ENCODE peak calls at places on chromosomes 6 and 20, in eight cellular contexts. I is endothelial cell of umbilical vein, U is GM23248, S is stomach, K is sigmoid colon, F is astrocyte of the cerebellum, V is neural progenitor cell, G is GM23338. A is an unnamed sample.

GRCh38 chr6:90179190-90180169 is 117.2 kb downstream of the BACH2 start:
- DNase-seq in I (no peak), U (peak; percentile 46), S (no peak), K (no peak), F (no peak), V (peak; percentile 19), G (peak; percentile 68), A (peak; percentile 6)

GRCh38 chr20:62816879-62817873 is at the start of gene COL9A3:
- DNase-seq in I (no peak), U (peak; percentile 36), S (no peak), K (no peak), F (no peak), V (peak; percentile 86), G (peak; percentile 69), A (no peak)

GRCh38 chr20:46905364-46906125 is 10.9 kb downstream of the EYA2 start:
- DNase-seq in I (no peak), U (peak; percentile 34), S (no peak), K (no peak), F (no peak), V (no peak), G (no peak), A (peak; percentile 20)

GRCh38 chr20:33388268-33388667 is 13.1 kb downstream of the CDK5RAP1 start:
- DNase-seq in I (no peak), U (no peak), S (no peak), K (no peak), F (no peak), V (no peak), G (no peak), A (no peak)

GRCh38 chr6:84581494-84582259 is 182.7 kb downstream of the TBX18 start:
- DNase-seq in I (no peak), U (peak; percentile 78), S (no peak), K (no peak), F (peak; percentile 31), V (no peak), G (no peak), A (peak; percentile 67)

GRCh38 chr20:53003420-53003819 is 31.3 kb downstream of the TSHZ2 start:
- DNase-seq in I (no peak), U (peak; percentile 64), S (no peak), K (no peak), F (no peak), V (peak; percentile 32), G (no peak), A (no peak)

GRCh38 chr6:166381381-166381732 is 1.4 kb downstream of the MPC1 start:
- DNase-seq in I (no peak), U (no peak), S (no peak), K (no peak), F (no peak), V (no peak), G (no peak), A (no peak)

GRCh38 chr6:111417946-111418345 is 65.1 kb downstream of the REV3L start:
- DNase-seq in I (no peak), U (peak; percentile 42), S (no peak), K (no peak), F (no peak), V (no peak), G (no peak), A (peak; percentile 39)

GRCh38 chr6:1724616-1725015 is 114.9 kb downstream of the FOXC1 start:
- DNase-seq in I (peak; percentile 64), U (no peak), S (peak; percentile 80), K (no peak), F (no peak), V (no peak), G (peak; percentile 27), A (peak; percentile 18)

GRCh38 chr6:129890164-129890563 is 29.0 kb upstream of the TMEM244 start:
- DNase-seq in I (peak; percentile 39), U (peak; percentile 64), S (no peak), K (no peak), F (peak; percentile 4), V (no peak), G (no peak), A (peak; percentile 82)

GRCh38 chr6:170032706-170033309 is 258.1 kb downstream of the DLL1 start:
- DNase-seq in I (no peak), U (no peak), S (peak; percentile 7), K (peak; percentile 48), F (no peak), V (no peak), G (no peak), A (no peak)

GRCh38 chr6:27541212-27541931 is 68.5 kb upstream of the ZNF184 start:
- DNase-seq in I (peak; percentile 15), U (no peak), S (no peak), K (no peak), F (no peak), V (peak; percentile 39), G (peak; percentile 71), A (peak; percentile 71)

GRCh38 chr20:24698189-24698588 is 228.8 kb downstream of the SYNDIG1 start:
- DNase-seq in I (no peak), U (no peak), S (peak; percentile 20), K (peak; percentile 42), F (no peak), V (no peak), G (no peak), A (no peak)

GRCh38 chr20:50121858-50122271 is 8.9 kb upstream of the UBE2V1 start:
- DNase-seq in I (no peak), U (peak; percentile 79), S (no peak), K (no peak), F (no peak), V (no peak), G (peak; percentile 55), A (no peak)

GRCh38 chr20:47036091-47036880 is 141.6 kb downstream of the EYA2 start:
- DNase-seq in I (no peak), U (no peak), S (no peak), K (no peak), F (no peak), V (no peak), G (no peak), A (no peak)

GRCh38 chr20:14521436-14521835 is 184.0 kb upstream of the FLRT3 start:
- DNase-seq in I (no peak), U (peak; percentile 74), S (no peak), K (no peak), F (no peak), V (no peak), G (no peak), A (peak; percentile 10)

GRCh38 chr6:11584264-11584663 is 46.7 kb downstream of the TMEM170B start:
- DNase-seq in I (no peak), U (no peak), S (no peak), K (no peak), F (no peak), V (no peak), G (no peak), A (peak; percentile 13)

GRCh38 chr6:3117912-3118352 is 579 bp upstream of the BPHL start:
- DNase-seq in I (no peak), U (no peak), S (no peak), K (no peak), F (no peak), V (no peak), G (no peak), A (no peak)

GRCh38 chr6:3114377-3114776 is 4.1 kb upstream of the BPHL start:
- DNase-seq in I (no peak), U (no peak), S (no peak), K (no peak), F (no peak), V (no peak), G (no peak), A (no peak)

GRCh38 chr6:3120765-3121089 is 2.2 kb downstream of the BPHL start:
- DNase-seq in I (no peak), U (no peak), S (no peak), K (no peak), F (no peak), V (no peak), G (no peak), A (no peak)

GRCh38 chr6:3119040-3119723 is 671 bp downstream of the BPHL start:
- DNase-seq in I (no peak), U (peak; percentile 67), S (no peak), K (no peak), F (no peak), V (no peak), G (no peak), A (peak; percentile 38)

GRCh38 chr6:3118353-3119039 is at the start of gene BPHL:
- DNase-seq in I (peak; percentile 94), U (peak; percentile 97), S (peak; percentile 99), K (peak; percentile 98), F (peak; percentile 76), V (peak; percentile 98), G (peak; percentile 96), A (peak; percentile 94)
- H3K4me3 ChIP-seq in I (peak within 1 kb of the TSS; percentile 98), U (peak within 1 kb of the TSS; percentile 88), S (peak within 1 kb of the TSS; percentile 88), K (peak within 1 kb of the TSS; percentile 91), F (peak within 1 kb of the TSS; percentile 76), V (peak within 1 kb of the TSS; percentile 90), G (peak within 1 kb of the TSS; percentile 97), A (peak within 1 kb of the TSS; percentile 86)

DNA sequence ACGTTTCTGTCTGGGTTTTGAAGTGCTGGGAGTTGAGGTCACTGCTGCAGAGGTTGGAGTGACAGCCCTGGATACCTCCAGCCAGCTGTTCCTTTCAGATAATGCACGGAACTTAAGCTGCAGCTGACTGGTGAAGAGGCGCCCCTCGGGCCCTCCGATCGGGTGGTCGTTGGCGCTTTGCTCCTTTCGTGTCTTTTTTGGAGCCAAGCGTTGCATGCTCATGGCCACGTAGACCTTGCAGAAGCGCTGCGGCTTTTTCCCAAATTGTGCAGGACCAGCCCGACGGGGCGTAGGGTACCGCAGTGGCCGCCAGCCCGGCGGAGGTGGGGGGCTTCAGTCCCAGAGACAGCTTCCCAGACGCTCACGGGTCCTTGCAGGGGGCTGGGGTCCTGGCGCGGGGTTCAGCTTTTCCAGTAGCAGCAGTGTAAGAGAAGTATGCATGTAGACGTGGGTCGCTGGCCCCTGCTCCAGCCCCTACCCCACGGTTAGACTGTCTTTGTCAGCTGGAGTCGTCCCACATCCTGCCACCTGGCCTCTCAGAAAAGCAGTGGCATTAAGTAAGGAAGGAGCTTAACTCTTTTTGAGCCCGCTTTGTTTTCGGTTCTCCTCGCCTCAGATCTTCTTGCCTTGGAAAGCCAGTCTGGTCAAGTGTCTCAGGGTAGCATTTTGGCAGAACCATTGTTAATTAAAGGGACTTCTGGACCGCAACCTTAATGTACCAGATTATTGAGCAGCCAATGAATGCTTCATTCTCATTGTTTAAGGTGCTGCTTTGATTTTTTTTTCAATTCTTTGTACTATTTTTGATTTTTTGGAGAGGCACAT is 838 bp downstream of the TNFAIP3 start:
- DNase-seq in I (peak; percentile 42), U (peak; percentile 53), S (peak; percentile 45), K (peak; percentile 77), F (no peak), V (peak; percentile 80), G (peak; percentile 54), A (peak; percentile 55)
- H3K4me3 ChIP-seq in I (peak overlapping the region; percentile 88), U (peak overlapping the region; percentile 77), S (peak overlapping the region; percentile 89), K (peak overlapping the region; percentile 88), F (peak overlapping the region; percentile 80), V (peak overlapping the region; percentile 95), G (peak overlapping the region; percentile 91), A (peak overlapping the region; percentile 90)

GRCh38 chr6:35213824-35214756 is at the start of gene SCUBE3:
- DNase-seq in I (peak; percentile 31), U (peak; percentile 71), S (peak; percentile 29), K (no peak), F (no peak), V (peak; percentile 93), G (peak; percentile 86), A (peak; percentile 51)
- H3K4me3 ChIP-seq in I (peak within 1 kb of the TSS; percentile 36), U (peak within 1 kb of the TSS; percentile 84), S (peak within 1 kb of the TSS; percentile 59), K (peak within 1 kb of the TSS; percentile 60), F (peak within 1 kb of the TSS; percentile 45), V (peak within 1 kb of the TSS; percentile 73), G (peak within 1 kb of the TSS; percentile 76), A (peak within 1 kb of the TSS; percentile 69)

DNA sequence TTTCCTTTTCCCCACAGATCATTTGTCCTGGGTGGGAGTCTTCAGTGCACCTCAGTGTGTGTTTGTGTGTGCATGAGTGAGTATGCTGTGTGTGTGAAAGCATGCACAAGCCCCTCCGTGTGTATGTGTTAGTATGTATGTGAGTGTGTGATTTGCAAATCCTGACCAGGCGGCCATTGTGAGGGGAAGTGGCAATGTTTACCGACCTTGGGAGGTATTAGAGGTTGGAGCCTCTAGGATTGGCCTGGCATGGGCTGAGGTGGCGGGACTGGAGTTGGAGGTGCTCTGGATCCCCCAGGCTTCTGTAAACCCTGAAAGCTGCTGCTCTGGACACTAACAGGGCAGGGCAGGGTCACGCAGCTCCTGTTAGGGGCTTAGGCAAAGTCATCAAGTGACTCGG is 79.0 kb downstream of the VEGFA start:
- DNase-seq in I (no peak), U (no peak), S (no peak), K (no peak), F (no peak), V (no peak), G (no peak), A (no peak)
- H3K4me3 ChIP-seq in I (no peak overlapping the region), U (no peak overlapping the region), S (no peak overlapping the region), K (no peak overlapping the region), F (no peak overlapping the region), V (no peak overlapping the region), G (no peak overlapping the region), A (no peak overlapping the region)